ENCODE peak calls at places on chromosomes 3 and 15, in five cellular contexts. One of them, this sample, is unnamed.

GRCh38 chr3:122397136-122397645 is 13.2 kb downstream of the FAM162A start:
- DNase-seq in stomach: no peak
- DNase-seq in heart left ventricle: no peak
- DNase-seq in testis: no peak
- DNase-seq in IMR-90: peak; percentile 42
- DNase-seq in this sample: no peak

GRCh38 chr3:146834917-146835316 is 229.8 kb upstream of the PLSCR5 start:
- DNase-seq in stomach: no peak
- DNase-seq in heart left ventricle: no peak
- DNase-seq in testis: no peak
- DNase-seq in IMR-90: no peak
- DNase-seq in this sample: no peak

GRCh38 chr3:157594413-157594812 is 91.2 kb upstream of the VEPH1 start:
- DNase-seq in stomach: no peak
- DNase-seq in heart left ventricle: no peak
- DNase-seq in testis: no peak
- DNase-seq in IMR-90: no peak
- DNase-seq in this sample: no peak

GRCh38 chr15:23095796-23096195 is 40.8 kb downstream of the GOLGA6L1 start:
- DNase-seq in stomach: no peak
- DNase-seq in heart left ventricle: no peak
- DNase-seq in testis: no peak
- DNase-seq in IMR-90: no peak
- DNase-seq in this sample: no peak

GRCh38 chr3:114645392-114645791 is 351.6 kb downstream of the TIGIT start:
- DNase-seq in stomach: no peak
- DNase-seq in heart left ventricle: no peak
- DNase-seq in testis: no peak
- DNase-seq in IMR-90: peak; percentile 58
- DNase-seq in this sample: no peak

GRCh38 chr15:58748040-58748786 is 1.3 kb downstream of the ADAM10 start:
- DNase-seq in stomach: no peak
- DNase-seq in heart left ventricle: no peak
- DNase-seq in testis: no peak
- DNase-seq in IMR-90: no peak
- DNase-seq in this sample: no peak

GRCh38 chr15:53833134-53833624 is 73.7 kb upstream of the WDR72 start:
- DNase-seq in stomach: peak; percentile 41
- DNase-seq in heart left ventricle: no peak
- DNase-seq in testis: no peak
- DNase-seq in IMR-90: peak; percentile 1
- DNase-seq in this sample: peak; percentile 29

GRCh38 chr3:98343647-98344507 is 9.8 kb upstream of the OR5K4 start:
- DNase-seq in stomach: no peak
- DNase-seq in heart left ventricle: no peak
- DNase-seq in testis: peak; percentile 83
- DNase-seq in IMR-90: peak; percentile 17
- DNase-seq in this sample: no peak

GRCh38 chr15:73225358-73226015 is 143.3 kb downstream of the HCN4 start:
- DNase-seq in stomach: no peak
- DNase-seq in heart left ventricle: no peak
- DNase-seq in testis: no peak
- DNase-seq in IMR-90: no peak
- DNase-seq in this sample: no peak

GRCh38 chr15:61275451-61275850 is 46.3 kb upstream of the RORA start:
- DNase-seq in stomach: no peak
- DNase-seq in heart left ventricle: no peak
- DNase-seq in testis: no peak
- DNase-seq in IMR-90: no peak
- DNase-seq in this sample: no peak

GRCh38 chr3:134260984-134261383 is 10.3 kb upstream of the RYK start:
- DNase-seq in stomach: no peak
- DNase-seq in heart left ventricle: no peak
- DNase-seq in testis: no peak
- DNase-seq in IMR-90: no peak
- DNase-seq in this sample: no peak

GRCh38 chr3:53238051-53238850 is 17.6 kb downstream of the TKT start:
- DNase-seq in stomach: peak; percentile 51
- DNase-seq in heart left ventricle: no peak
- DNase-seq in testis: no peak
- DNase-seq in IMR-90: peak; percentile 97
- DNase-seq in this sample: no peak

GRCh38 chr3:120566243-120566980 is 29.7 kb upstream of the NDUFB4 start:
- DNase-seq in stomach: no peak
- DNase-seq in heart left ventricle: no peak
- DNase-seq in testis: no peak
- DNase-seq in IMR-90: no peak
- DNase-seq in this sample: no peak

GRCh38 chr3:111980716-111981456 is 2.1 kb downstream of the ABHD10 start:
- DNase-seq in stomach: no peak
- DNase-seq in heart left ventricle: no peak
- DNase-seq in testis: no peak
- DNase-seq in IMR-90: no peak
- DNase-seq in this sample: no peak

GRCh38 chr3:52345521-52346110 is 29.5 kb downstream of the DNAH1 start:
- DNase-seq in stomach: no peak
- DNase-seq in heart left ventricle: no peak
- DNase-seq in testis: no peak
- DNase-seq in IMR-90: peak; percentile 21
- DNase-seq in this sample: no peak

GRCh38 chr15:35698331-35698730 is 152.4 kb upstream of the DPH6 start:
- DNase-seq in stomach: no peak
- DNase-seq in heart left ventricle: no peak
- DNase-seq in testis: no peak
- DNase-seq in IMR-90: no peak
- DNase-seq in this sample: no peak

GRCh38 chr3:131739211-131739610 is 236.4 kb upstream of the MRPL3 start:
- DNase-seq in stomach: no peak
- DNase-seq in heart left ventricle: no peak
- DNase-seq in testis: no peak
- DNase-seq in IMR-90: no peak
- DNase-seq in this sample: no peak

GRCh38 chr3:23086366-23086765 is 116.8 kb upstream of the UBE2E2 start:
- DNase-seq in stomach: no peak
- DNase-seq in heart left ventricle: no peak
- DNase-seq in testis: no peak
- DNase-seq in IMR-90: no peak
- DNase-seq in this sample: no peak

GRCh38 chr3:194396897-194397756 is 1.9 kb downstream of the GP5 start:
- DNase-seq in stomach: no peak
- DNase-seq in heart left ventricle: no peak
- DNase-seq in testis: no peak
- DNase-seq in IMR-90: no peak
- DNase-seq in this sample: no peak

GRCh38 chr3:118402971-118403370 is 631.7 kb downstream of the IGSF11 start:
- DNase-seq in stomach: no peak
- DNase-seq in heart left ventricle: no peak
- DNase-seq in testis: no peak
- DNase-seq in IMR-90: no peak
- DNase-seq in this sample: no peak

GRCh38 chr3:186121968-186122367 is 13.1 kb upstream of the ETV5 start:
- DNase-seq in stomach: peak; percentile 38
- DNase-seq in heart left ventricle: no peak
- DNase-seq in testis: no peak
- DNase-seq in IMR-90: no peak
- DNase-seq in this sample: no peak

DNA sequence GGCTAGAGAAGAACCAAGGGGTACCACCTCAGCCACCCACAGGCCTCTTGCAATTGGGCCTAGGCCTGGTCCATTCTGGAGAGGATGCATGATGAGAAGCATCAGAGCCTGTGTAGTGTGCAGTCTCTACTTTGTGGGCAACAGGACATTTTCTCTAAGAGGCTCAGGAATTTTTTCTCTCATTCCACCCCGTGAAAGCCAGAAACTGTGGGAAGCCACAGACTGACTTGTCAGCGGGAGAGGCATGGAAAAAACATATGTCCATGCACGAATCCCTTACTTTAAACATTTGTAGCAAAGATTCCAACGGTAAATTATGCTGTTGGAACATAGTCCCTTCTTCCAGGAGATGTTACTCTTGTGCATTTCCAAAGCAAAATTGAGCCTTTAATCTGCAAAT is 196.5 kb downstream of the KLHL25 start:
- DNase-seq in stomach: no peak
- DNase-seq in heart left ventricle: no peak
- DNase-seq in testis: no peak
- DNase-seq in IMR-90: no peak
- DNase-seq in this sample: no peak
- H3K4me1 ChIP-seq in stomach: peaks cover 10% of the 10 kb centered on the region
- H3K4me1 ChIP-seq in heart left ventricle: peaks cover 28% of the 10 kb centered on the region
- H3K4me1 ChIP-seq in testis: no peaks in the 10 kb centered on the region
- H3K4me1 ChIP-seq in IMR-90: peaks cover 3% of the 10 kb centered on the region
- H3K4me1 ChIP-seq in this sample: peaks cover 4% of the 10 kb centered on the region

DNA sequence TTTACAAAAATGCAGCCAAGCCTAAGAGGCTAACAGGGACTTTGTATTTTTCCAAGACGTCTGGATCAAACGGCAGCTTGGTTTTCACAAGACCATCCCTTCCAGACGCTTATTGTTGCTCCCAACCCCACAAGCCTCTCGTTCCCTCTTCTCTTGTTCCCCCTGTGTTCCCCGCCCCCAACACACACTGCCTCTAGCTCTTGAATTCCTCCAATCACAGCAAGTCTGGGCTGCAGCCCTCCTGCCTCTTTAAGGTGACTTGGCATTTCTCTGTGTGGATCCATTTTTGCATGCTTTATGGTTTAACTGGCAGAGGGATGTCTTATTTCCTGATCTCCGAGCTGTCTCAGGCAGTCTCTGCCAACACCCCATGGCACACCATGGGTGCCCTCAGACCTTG is 182.2 kb downstream of the ABHD5 start:
- DNase-seq in stomach: no peak
- DNase-seq in heart left ventricle: no peak
- DNase-seq in testis: no peak
- DNase-seq in IMR-90: peak; percentile 41
- DNase-seq in this sample: no peak
- H3K4me3 ChIP-seq in stomach: no peak overlapping the region
- H3K4me3 ChIP-seq in heart left ventricle: no peak overlapping the region
- H3K4me3 ChIP-seq in testis: no peak overlapping the region
- H3K4me3 ChIP-seq in IMR-90: no peak overlapping the region
- H3K4me3 ChIP-seq in this sample: no peak overlapping the region

DNA sequence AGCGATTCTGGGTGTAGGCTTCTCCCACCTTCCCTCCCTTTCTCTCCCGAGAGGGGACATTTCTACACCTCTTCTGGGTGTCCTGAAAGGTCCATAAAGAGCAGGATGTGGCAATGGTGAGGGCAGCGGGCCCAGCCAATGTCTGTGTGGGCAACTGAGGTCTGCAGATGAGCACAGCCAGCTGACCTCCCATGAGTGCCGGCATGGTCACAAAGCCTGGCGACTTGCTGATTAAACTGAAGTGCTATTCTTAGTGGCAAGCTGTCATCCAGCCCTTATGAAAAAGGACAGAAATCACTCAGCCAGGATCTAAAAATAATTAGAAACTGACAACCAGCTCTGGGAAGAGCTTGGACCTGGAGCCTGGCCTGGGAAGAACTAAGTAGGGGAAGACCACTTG is 124.3 kb upstream of the RGMA start:
- DNase-seq in stomach: no peak
- DNase-seq in heart left ventricle: peak; percentile 75
- DNase-seq in testis: no peak
- DNase-seq in IMR-90: no peak
- DNase-seq in this sample: no peak
- TF ChIP-seq POLR2A in stomach: no peak
- TF ChIP-seq POLR2A in heart left ventricle: no peak
- TF ChIP-seq POLR2A in testis: no peak
- TF ChIP-seq POLR2A in IMR-90: no peak
- TF ChIP-seq POLR2A in this sample: no peak

GRCh38 chr15:39882602-39883001 is 37.5 kb downstream of the GPR176 start:
- DNase-seq in stomach: no peak
- DNase-seq in heart left ventricle: no peak
- DNase-seq in testis: no peak
- DNase-seq in IMR-90: no peak
- DNase-seq in this sample: no peak
- H3K4me1 ChIP-seq in stomach: no peaks in the 10 kb centered on the region
- H3K4me1 ChIP-seq in heart left ventricle: no peaks in the 10 kb centered on the region
- H3K4me1 ChIP-seq in testis: no peaks in the 10 kb centered on the region
- H3K4me1 ChIP-seq in IMR-90: peaks cover 25% of the 10 kb centered on the region
- H3K4me1 ChIP-seq in this sample: no peaks in the 10 kb centered on the region

This sample was measured in uterus.